ENCODE peak calls at places on chromosome 6, in four cellular contexts. O is HepG2, Z is H1, E is GM12878. L is an unnamed sample. For H3K9me3, the result is how much of the 10 kb centered on the place peaks cover.

GRCh38 chr6:15901141-15902115 is 227.5 kb upstream of the MYLIP start:
- DNase-seq in O (no peak), E (peak), Z (no peak), L (no peak)

GRCh38 chr6:108650781-108651180 is 90.1 kb downstream of the FOXO3 start:
- DNase-seq in Z (no peak), E (no peak), O (no peak), L (no peak)

GRCh38 chr6:18263561-18264337 is 581 bp downstream of the DEK start:
- DNase-seq in E (no peak), O (no peak), Z (no peak), L (no peak)

GRCh38 chr6:7727951-7728854 is 2.3 kb downstream of the BMP6 start:
- DNase-seq in E (no peak), Z (no peak), O (no peak), L (no peak)

GRCh38 chr6:145086197-145086596 is 649.1 kb downstream of the EPM2A start:
- DNase-seq in O (no peak), E (no peak), Z (no peak), L (peak)

GRCh38 chr6:169953686-169954085 is 202.3 kb downstream of the ERMARD start:
- DNase-seq in E (no peak), Z (no peak), O (no peak), L (no peak)

GRCh38 chr6:2179950-2180349 is 65.5 kb downstream of the GMDS start:
- DNase-seq in Z (no peak), E (no peak), O (no peak), L (no peak)

GRCh38 chr6:52577022-52577777 is at the start of gene TRAM2:
- DNase-seq in E (no peak), Z (no peak), O (peak), L (no peak)

GRCh38 chr6:37283268-37283667 is 25.3 kb upstream of the TMEM217 start:
- DNase-seq in E (no peak), O (no peak), Z (no peak), L (no peak)

GRCh38 chr6:119442776-119443184 is 93.2 kb upstream of the MAN1A1 start:
- DNase-seq in E (no peak), Z (no peak), O (peak), L (no peak)

GRCh38 chr6:87071683-87072082 is 23.2 kb downstream of the CGA start:
- DNase-seq in O (no peak), E (no peak), Z (no peak), L (no peak)

GRCh38 chr6:45031601-45032000 is 296.5 kb upstream of the RUNX2 start:
- DNase-seq in E (no peak), O (no peak), Z (no peak), L (no peak)

GRCh38 chr6:5036309-5036708 is 32.5 kb upstream of the RPP40 start:
- DNase-seq in O (peak), Z (no peak), E (no peak), L (peak)

GRCh38 chr6:144993870-144994269 is 708.7 kb downstream of the UTRN start:
- DNase-seq in Z (no peak), O (no peak), E (no peak), L (no peak)

GRCh38 chr6:24910850-24911712 is 24.7 kb downstream of the RIPOR2 start:
- DNase-seq in E (no peak), O (no peak), Z (no peak), L (no peak)

GRCh38 chr6:75693534-75693933 is 55.5 kb upstream of the MYO6 start:
- DNase-seq in Z (no peak), O (peak), E (no peak), L (no peak)

GRCh38 chr6:104301921-104302320 is 557.8 kb downstream of the HACE1 start:
- DNase-seq in E (no peak), Z (no peak), O (no peak), L (no peak)

GRCh38 chr6:16684896-16685554 is 76.2 kb downstream of the ATXN1 start:
- DNase-seq in O (no peak), Z (no peak), E (peak), L (no peak)

GRCh38 chr6:83546636-83547035 is 34.3 kb downstream of the PRSS35 start:
- DNase-seq in E (no peak), Z (no peak), O (no peak), L (no peak)

GRCh38 chr6:37972994-37973757 is 153.6 kb downstream of the ZFAND3 start:
- DNase-seq in O (no peak), Z (no peak), E (no peak), L (no peak)

GRCh38 chr6:52887912-52888535 is 21.5 kb downstream of the GSTA3 start:
- DNase-seq in Z (no peak), E (no peak), O (no peak), L (no peak)

GRCh38 chr6:14542670-14543366 is 425.2 kb downstream of the CD83 start:
- DNase-seq in E (peak), Z (no peak), O (no peak), L (no peak)

GRCh38 chr6:140225587-140226438 is 851.4 kb upstream of the CITED2 start:
- DNase-seq in Z (no peak), E (no peak), O (no peak), L (no peak)

GRCh38 chr6:34730006-34730405 is 27.3 kb upstream of the SNRPC start:
- DNase-seq in Z (no peak), E (no peak), O (no peak), L (no peak)

GRCh38 chr6:146990821-146991798 is 213.1 kb upstream of the STXBP5 start:
- DNase-seq in E (no peak), Z (no peak), O (peak), L (no peak)

GRCh38 chr6:20652276-20652675 is 118.0 kb downstream of the CDKAL1 start:
- DNase-seq in Z (no peak), O (no peak), E (no peak), L (no peak)

GRCh38 chr6:35500782-35501181 is 3.9 kb upstream of the TEAD3 start:
- DNase-seq in E (no peak), Z (no peak), O (peak), L (no peak)

GRCh38 chr6:77740380-77740779 is 87.5 kb downstream of the MEI4 start:
- DNase-seq in Z (no peak), E (no peak), O (peak), L (no peak)

GRCh38 chr6:44985006-44985405 is 343.1 kb upstream of the RUNX2 start:
- DNase-seq in Z (no peak), O (no peak), E (no peak), L (no peak)

GRCh38 chr6:36793913-36794703 is 45.1 kb downstream of the CPNE5 start:
- DNase-seq in O (no peak), Z (no peak), E (no peak), L (no peak)

GRCh38 chr6:107315116-107315515 is 144.2 kb downstream of the PDSS2 start:
- DNase-seq in Z (no peak), O (no peak), E (no peak), L (no peak)

GRCh38 chr6:107323133-107323785 is 136.1 kb downstream of the PDSS2 start:
- DNase-seq in O (no peak), Z (no peak), E (no peak), L (no peak)

GRCh38 chr6:107321793-107322192 is 137.6 kb downstream of the PDSS2 start:
- DNase-seq in O (no peak), Z (no peak), E (no peak), L (no peak)

GRCh38 chr6:107318100-107318736 is 141.1 kb downstream of the PDSS2 start:
- DNase-seq in O (peak), E (peak), Z (peak), L (peak)

DNA sequence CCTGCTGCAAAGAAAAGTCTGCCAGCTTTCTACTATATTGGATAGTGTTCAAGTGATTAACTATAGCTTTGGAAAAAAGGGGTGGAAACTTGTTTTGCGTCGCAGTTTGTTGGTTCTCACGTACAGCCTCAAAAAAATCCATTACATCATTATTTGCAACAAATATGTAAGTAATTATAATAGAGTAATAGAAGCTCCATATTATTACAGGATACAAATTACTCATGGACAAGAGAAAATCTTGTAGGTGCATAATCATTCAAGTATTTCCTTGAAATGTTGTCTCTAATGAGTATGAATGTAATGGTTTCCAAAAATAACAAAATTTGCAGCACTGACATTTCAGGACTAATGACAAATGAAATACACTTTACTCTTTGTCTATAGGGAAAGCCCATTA is 139.2 kb downstream of the PDSS2 start:
- DNase-seq in O (no peak), E (no peak), Z (no peak), L (no peak)
- TF ChIP-seq ZNF274 in O (no peak), E (no peak), Z (no peak), L (no peak)

GRCh38 chr6:165640767-165641166 is 22.3 kb downstream of the PDE10A start:
- DNase-seq in E (no peak), Z (no peak), O (no peak), L (no peak)

GRCh38 chr6:165643015-165643414 is 20.0 kb downstream of the PDE10A start:
- DNase-seq in Z (no peak), E (no peak), O (no peak), L (no peak)

GRCh38 chr6:165644586-165645266 is 18.3 kb downstream of the PDE10A start:
- DNase-seq in O (no peak), Z (no peak), E (no peak), L (no peak)

GRCh38 chr6:165638530-165638929 is 24.5 kb downstream of the PDE10A start:
- DNase-seq in O (no peak), Z (no peak), E (no peak), L (no peak)

GRCh38 chr6:165641672-165642156 is 21.3 kb downstream of the PDE10A start:
- DNase-seq in O (no peak), E (no peak), Z (no peak), L (no peak)
- TF ChIP-seq SUZ12 in O (no peak), E (no peak), Z (no peak), L (no peak)

GRCh38 chr6:137206562-137206961 is 12.6 kb downstream of the IFNGR1 start:
- DNase-seq in Z (no peak), E (no peak), O (no peak), L (no peak)

GRCh38 chr6:137210903-137211302 is 8.3 kb downstream of the IFNGR1 start:
- DNase-seq in Z (no peak), E (no peak), O (no peak), L (no peak)

GRCh38 chr6:137211910-137212309 is 7.3 kb downstream of the IFNGR1 start:
- DNase-seq in O (no peak), Z (no peak), E (no peak), L (no peak)

GRCh38 chr6:137203256-137203655 is 15.9 kb downstream of the IFNGR1 start:
- DNase-seq in O (no peak), E (no peak), Z (no peak), L (no peak)

DNA sequence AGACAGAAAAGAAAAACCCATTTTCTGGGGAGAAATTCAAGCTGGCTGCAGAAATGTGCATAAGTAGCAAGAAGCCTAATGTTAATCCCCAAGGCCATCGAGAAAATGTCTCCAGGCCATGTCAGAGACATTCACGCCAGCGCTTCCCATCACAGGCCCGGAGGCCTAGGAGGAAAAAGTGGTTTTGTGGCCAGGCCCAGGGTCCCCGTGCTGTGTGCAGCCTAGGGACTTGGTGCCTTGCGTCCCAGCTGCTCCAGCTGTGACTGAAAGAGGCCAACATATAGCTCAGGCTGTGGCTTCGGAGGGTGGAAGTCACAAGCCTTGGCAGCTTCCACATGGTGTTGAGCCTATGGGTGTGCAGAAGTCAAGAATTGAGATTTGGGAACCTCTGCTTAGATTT is 10.9 kb downstream of the IFNGR1 start:
- DNase-seq in O (no peak), E (no peak), Z (no peak), L (no peak)
- H3K9me3 ChIP-seq in O (under half), E (under half), Z (under half), L (under half)

GRCh38 chr6:89581669-89582068 is 56.9 kb downstream of the LYRM2 start:
- DNase-seq in O (no peak), Z (no peak), E (no peak), L (no peak)
- TF ChIP-seq ZNF274 in O (no peak), Z (no peak), E (no peak), L (no peak)

DNA sequence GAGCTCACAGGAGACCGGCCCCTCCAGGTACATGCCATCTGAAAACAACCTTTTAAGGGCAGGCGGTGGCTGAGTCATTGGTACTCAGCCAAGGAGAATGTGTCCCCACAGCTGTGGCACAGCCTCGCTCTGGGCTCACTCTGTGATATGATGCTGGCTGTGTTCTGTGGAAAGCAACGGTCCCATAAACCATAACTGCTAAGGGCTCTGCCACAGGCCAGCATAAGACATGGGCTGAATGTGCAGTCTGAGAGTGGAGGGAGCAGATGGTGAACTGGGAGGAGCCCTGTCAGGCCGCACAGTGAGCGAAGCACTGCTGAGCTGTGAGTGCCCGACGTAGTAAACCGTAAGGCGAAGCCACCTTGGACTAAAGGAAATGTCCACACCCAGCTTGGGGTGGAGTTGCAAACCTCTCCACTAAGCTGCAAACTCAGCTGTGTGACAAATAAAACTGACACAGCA is 375.8 kb downstream of the THBS2 start:
- DNase-seq in O (no peak), Z (no peak), E (no peak), L (no peak)
- TF ChIP-seq SUZ12 in O (no peak), Z (no peak), E (no peak), L (no peak)

GRCh38 chr6:167306401-167306998 is 15.4 kb downstream of the UNC93A start:
- DNase-seq in O (peak), E (no peak), Z (no peak), L (no peak)
- H3K9me3 ChIP-seq in O (under half), E (under half), Z (under half), L (under half)

DNA sequence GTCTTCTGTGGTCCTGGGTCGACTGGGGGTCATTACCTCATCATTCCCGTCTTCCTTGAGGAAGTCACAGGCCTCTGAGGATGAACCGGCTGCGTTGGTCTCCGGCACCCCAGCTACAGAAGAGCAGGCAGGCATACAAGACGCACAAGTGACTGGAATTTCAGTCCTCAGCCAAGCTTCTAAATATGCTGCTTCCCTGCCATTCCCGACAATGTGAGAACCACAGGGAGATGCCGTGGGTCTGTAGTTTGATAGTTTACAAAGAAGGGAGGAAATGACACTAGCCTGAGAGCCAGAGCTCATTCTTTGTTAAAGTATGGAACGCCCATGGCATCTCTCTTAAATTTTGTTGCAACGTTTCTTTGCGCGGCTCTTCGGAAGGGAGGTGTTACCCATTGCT is 25.7 kb downstream of the HEBP2 start:
- DNase-seq in E (no peak), Z (no peak), O (no peak), L (no peak)
- TF ChIP-seq ZNF274 in E (no peak), Z (no peak), O (no peak), L (no peak)